ENCODE peak calls at places on chromosome 12, in five cellular contexts. Z is PC-9, Q is foreskin fibroblast, X is AG10803, R is fibroblast of the aortic adventitia. D is an unnamed sample.

GRCh38 chr12:56988207-56988739 is 18.1 kb downstream of the ZBTB39 start:
- DNase-seq in Z (no peak), Q (no peak), X (no peak), R (peak), D (no peak)

GRCh38 chr12:32896438-32897275 is at the start of gene PKP2:
- DNase-seq in Z (peak), Q (no peak), X (no peak), R (no peak), D (peak)

GRCh38 chr12:9049520-9050133 is 60.3 kb downstream of the KLRG1 start:
- DNase-seq in Z (peak), Q (peak), X (peak), R (peak), D (peak)

GRCh38 chr12:65305346-65305950 is 27.0 kb downstream of the MSRB3 start:
- DNase-seq in Z (no peak), Q (no peak), X (no peak), R (no peak), D (no peak)

GRCh38 chr12:14999421-15000047 is 26.7 kb downstream of the PDE6H start:
- DNase-seq in Z (no peak), Q (no peak), X (peak), R (peak), D (peak)

GRCh38 chr12:80107221-80107620 is 7.9 kb downstream of the OTOGL start:
- DNase-seq in Z (no peak), Q (no peak), X (peak), R (no peak), D (no peak)

GRCh38 chr12:8722286-8722685 is 24.5 kb downstream of the RIMKLB start:
- DNase-seq in Z (no peak), Q (no peak), X (no peak), R (no peak), D (no peak)

GRCh38 chr12:25121916-25122315 is 73.0 kb downstream of the DNAI7 start:
- DNase-seq in Z (no peak), Q (peak), X (no peak), R (no peak), D (no peak)

GRCh38 chr12:95762123-95762785 is 28.3 kb downstream of the NTN4 start:
- DNase-seq in Z (no peak), Q (no peak), X (no peak), R (peak), D (no peak)

GRCh38 chr12:109779382-109779781 is 53.8 kb downstream of the TRPV4 start:
- DNase-seq in Z (no peak), Q (no peak), X (no peak), R (no peak), D (no peak)

GRCh38 chr12:101697197-101697929 is at the start of gene CHPT1:
- DNase-seq in Z (peak), Q (peak), X (peak), R (no peak), D (no peak)

GRCh38 chr12:12683725-12684124 is 12.3 kb downstream of the GPR19 start:
- DNase-seq in Z (no peak), Q (no peak), X (no peak), R (no peak), D (no peak)

GRCh38 chr12:19093218-19093617 is 36.3 kb upstream of the PLEKHA5 start:
- DNase-seq in Z (no peak), Q (no peak), X (peak), R (no peak), D (no peak)

GRCh38 chr12:100574262-100575074 is 984 bp downstream of the GAS2L3 start:
- DNase-seq in Z (peak), Q (peak), X (no peak), R (peak), D (no peak)

GRCh38 chr12:29537292-29537691 is 39.8 kb upstream of the OVCH1 start:
- DNase-seq in Z (peak), Q (peak), X (no peak), R (peak), D (no peak)

GRCh38 chr12:121888083-121888477 is 510 bp upstream of the PSMD9 start:
- DNase-seq in Z (no peak), Q (no peak), X (no peak), R (no peak), D (no peak)
- TF ChIP-seq CTCF in Z (peak), Q (no peak), X (no peak), R (no peak), D (no peak)

DNA sequence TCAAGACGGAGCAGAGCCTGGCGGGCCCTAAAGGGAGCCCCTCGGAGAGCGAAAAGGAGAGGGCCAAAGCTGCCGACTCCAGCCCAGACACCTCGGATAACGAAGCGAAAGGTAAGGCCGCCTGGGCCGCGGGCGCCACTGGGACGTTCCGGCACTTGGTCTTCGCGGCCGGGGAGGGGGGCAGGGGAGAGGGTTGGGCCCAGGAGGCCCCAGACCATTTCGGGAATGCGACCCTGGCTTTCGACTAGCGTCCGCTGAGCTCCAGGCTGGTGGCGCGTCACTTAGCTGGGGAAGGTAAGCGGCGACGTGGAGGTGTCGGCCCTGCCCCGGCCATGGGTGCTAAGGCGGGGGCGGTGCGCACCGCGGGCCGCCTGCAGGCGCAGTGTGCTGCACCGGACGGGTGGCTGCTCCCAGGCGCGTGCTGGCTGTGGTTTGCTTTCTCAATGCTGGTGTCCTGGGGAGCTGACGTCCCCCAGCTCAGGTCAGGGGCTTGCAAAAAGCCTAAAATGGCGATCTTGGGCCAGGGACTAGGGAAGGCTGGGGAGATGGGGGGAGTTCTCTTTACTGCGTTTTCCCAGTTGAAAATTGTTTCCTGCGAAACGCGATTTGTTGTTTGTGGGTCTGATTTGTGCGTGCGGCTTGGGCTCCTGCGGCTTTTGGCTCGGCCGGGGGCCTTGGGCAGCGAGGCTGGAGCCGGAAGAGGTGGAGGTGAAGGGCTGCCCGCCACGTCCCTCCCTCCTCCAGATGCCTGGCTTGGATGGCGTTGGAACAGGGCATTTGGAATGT is 1.1 kb downstream of the HOXC10 start:
- DNase-seq in Z (no peak), Q (peak), X (peak), R (no peak), D (no peak)
- H3K4me3 ChIP-seq in Z (no peak), Q (peak), X (peak), R (no peak), D (no peak)

GRCh38 chr12:116277393-116278258 is at the start of gene MED13L:
- DNase-seq in Z (peak), Q (peak), X (peak), R (peak), D (no peak)
- TF ChIP-seq CTCF in Z (no peak), Q (no peak), X (peak), R (peak), D (peak)

DNA sequence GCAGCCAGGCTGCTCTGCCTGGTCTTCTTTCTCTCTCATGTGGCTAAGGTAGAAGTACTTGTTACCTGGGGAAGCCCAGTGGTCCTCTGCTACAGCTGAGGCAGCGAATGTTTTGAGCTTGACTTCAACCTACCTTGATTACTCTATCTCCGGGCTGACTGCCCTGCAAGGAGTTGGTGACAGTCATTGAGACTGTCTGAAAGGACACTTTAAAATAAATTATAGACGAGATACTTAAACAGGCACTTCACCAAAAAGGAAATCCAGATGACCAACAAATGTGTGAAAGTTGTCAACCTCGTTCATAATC is 474 bp upstream of the CIT start:
- DNase-seq in Z (no peak), Q (no peak), X (no peak), R (no peak), D (no peak)
- H3K4me3 ChIP-seq in Z (peak), Q (peak), X (peak), R (peak), D (peak)

DNA sequence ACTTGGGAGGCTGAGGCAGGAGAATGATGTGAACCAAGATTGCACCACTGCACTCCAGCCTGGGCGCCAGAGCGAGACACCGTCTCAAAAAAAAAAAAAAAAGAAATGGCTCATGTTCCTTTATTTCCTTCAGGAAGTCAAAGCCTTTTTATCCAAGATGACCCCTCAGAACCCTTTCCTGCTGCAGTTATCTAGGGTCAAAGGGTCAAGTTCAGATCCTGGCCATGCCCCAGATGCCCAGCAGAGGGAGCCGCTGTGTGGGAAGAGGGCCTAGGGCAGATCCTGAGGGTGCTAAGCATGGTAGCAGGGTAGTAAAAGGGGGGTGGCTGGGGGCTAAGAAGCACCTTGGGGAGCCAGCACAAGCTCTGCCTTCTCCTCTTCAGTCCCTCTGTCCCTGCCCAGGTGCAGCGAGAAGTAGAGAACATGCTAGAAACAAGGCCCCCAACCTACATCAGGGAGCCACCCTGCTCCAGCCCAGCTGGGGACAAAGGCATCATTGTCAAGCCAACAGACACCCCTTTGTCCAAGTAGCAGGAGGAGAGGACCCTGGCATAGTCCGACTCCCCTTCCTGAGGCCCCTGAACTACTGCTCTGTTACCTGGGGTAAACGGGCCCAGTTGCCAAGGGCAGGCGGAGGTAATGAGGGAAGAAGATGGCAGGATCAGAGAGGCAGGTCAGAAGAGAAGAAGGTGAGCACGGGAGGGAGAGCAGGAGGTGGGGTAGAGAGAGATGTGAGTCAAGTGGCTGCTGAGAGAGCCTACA is 6.5 kb downstream of the NFE2 start:
- DNase-seq in Z (no peak), Q (no peak), X (peak), R (peak), D (no peak)
- TF ChIP-seq CTCF in Z (peak), Q (peak), X (peak), R (peak), D (peak)

DNA sequence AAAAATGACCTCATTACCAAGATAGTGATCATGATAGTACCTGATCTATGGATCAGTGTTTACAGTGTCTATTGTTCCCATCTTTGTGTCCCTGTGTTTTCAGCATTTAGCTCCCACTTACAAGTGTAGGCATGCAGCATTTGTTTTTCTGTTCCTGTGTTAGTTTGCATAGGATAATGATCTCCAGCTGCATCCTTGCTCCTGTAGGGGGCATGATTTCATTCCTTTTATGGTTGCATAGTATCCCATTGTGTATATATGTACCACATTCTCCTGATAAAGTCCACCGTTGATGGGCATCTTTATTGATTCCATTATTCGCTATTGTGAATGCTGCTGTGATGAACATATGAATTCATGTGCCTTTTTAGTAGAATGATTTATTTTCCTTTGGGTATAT is 215.4 kb upstream of the NAV3 start:
- DNase-seq in Z (no peak), Q (no peak), X (no peak), R (peak), D (peak)
- H3K4me3 ChIP-seq in Z (no peak), Q (no peak), X (no peak), R (no peak), D (no peak)

DNA sequence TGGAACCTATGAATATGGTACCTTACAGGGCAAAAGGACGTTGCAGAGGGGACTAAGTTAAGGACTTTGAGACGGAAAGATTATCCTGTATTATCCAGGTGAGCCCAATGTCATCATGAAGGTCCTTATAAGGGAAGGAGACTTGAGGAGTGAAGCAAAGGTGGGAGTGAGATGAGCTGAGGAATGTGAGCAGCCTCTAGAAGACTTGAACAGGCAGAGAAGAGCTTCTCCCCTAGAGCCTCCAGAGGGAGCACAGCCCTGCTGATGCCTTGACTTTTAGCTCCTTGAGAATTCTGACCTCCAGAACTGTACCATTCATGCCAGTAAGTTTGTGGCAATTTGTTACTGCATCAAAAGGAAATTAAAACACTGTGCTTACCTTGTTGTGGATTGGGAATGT is 41.8 kb upstream of the DCD start:
- DNase-seq in Z (no peak), Q (no peak), X (no peak), R (no peak), D (no peak)
- TF ChIP-seq CTCF in Z (no peak), Q (peak), X (peak), R (no peak), D (peak)

GRCh38 chr12:4490973-4491372 is 45.4 kb upstream of the FGF6 start:
- DNase-seq in Z (no peak), Q (no peak), X (no peak), R (no peak), D (no peak)
- H3K4me3 ChIP-seq in Z (no peak), Q (no peak), X (no peak), R (no peak), D (no peak)

D was measured in LNCaP clone FGC.